ENCODE peak calls at places on chromosomes 2 and 18, in five cellular contexts. R is choroid plexus epithelial cell, B is HFFc6, S is sigmoid colon, M is WTC11. H is an unnamed sample.

GRCh38 chr2:235458839-235459273 is 35.0 kb upstream of the AGAP1 start:
- DNase-seq in R (peak; percentile 66), B (peak; percentile 2), S (no peak), M (no peak), H (peak; percentile 10)

GRCh38 chr2:86525421-86526340 is 37.6 kb downstream of the CHMP3 start:
- DNase-seq in R (no peak), B (no peak), S (no peak), M (no peak), H (no peak)

GRCh38 chr18:63999871-64000270 is 30.0 kb downstream of the SERPINB8 start:
- DNase-seq in R (no peak), B (no peak), S (no peak), M (no peak), H (no peak)

GRCh38 chr2:123098618-123099017 is 926.5 kb upstream of the CNTNAP5 start:
- DNase-seq in R (no peak), B (no peak), S (no peak), M (no peak), H (no peak)

GRCh38 chr2:84234103-84234502 is 225.0 kb downstream of the SUCLG1 start:
- DNase-seq in R (no peak), B (no peak), S (no peak), M (no peak), H (no peak)

GRCh38 chr2:223093436-223093839 is 41.4 kb downstream of the KCNE4 start:
- DNase-seq in R (peak; percentile 39), B (peak; percentile 50), S (no peak), M (peak; percentile 15), H (no peak)

GRCh38 chr2:61356261-61356957 is 114.5 kb downstream of the USP34 start:
- DNase-seq in R (peak; percentile 58), B (no peak), S (no peak), M (no peak), H (no peak)

GRCh38 chr18:36580874-36581750 is 247.7 kb downstream of the TPGS2 start:
- DNase-seq in R (peak; percentile 30), B (peak; percentile 80), S (no peak), M (no peak), H (no peak)

GRCh38 chr2:126825306-126825705 is 73.4 kb upstream of the TEX51 start:
- DNase-seq in R (no peak), B (no peak), S (peak; percentile 8), M (no peak), H (no peak)
- TF ChIP-seq CTCF in R (no peak), B (no peak), S (no peak), M (no peak), H (no peak)

GRCh38 chr2:67215636-67216035 is 181.5 kb upstream of the ETAA1 start:
- DNase-seq in R (no peak), B (no peak), S (peak; percentile 66), M (no peak), H (no peak)
- TF ChIP-seq CTCF in R (no peak), B (no peak), S (no peak), M (no peak), H (no peak)

GRCh38 chr2:95392730-95393455 is 9.6 kb upstream of the FAHD2A start:
- DNase-seq in R (no peak), B (no peak), S (peak; percentile 26), M (peak; percentile 56), H (no peak)
- TF ChIP-seq CTCF in R (peak; percentile 30), B (peak; percentile 55), S (no peak), M (no peak), H (peak; percentile 38)

GRCh38 chr2:69272803-69273471 is 114.1 kb downstream of the GFPT1 start:
- DNase-seq in R (peak; percentile 90), B (no peak), S (no peak), M (no peak), H (no peak)
- TF ChIP-seq CTCF in R (peak; percentile 71), B (no peak), S (no peak), M (no peak), H (no peak)

GRCh38 chr2:231715988-231716616 is 7.8 kb downstream of the PTMA start:
- DNase-seq in R (peak; percentile 37), B (no peak), S (no peak), M (no peak), H (no peak)

GRCh38 chr2:231713738-231714638 is 5.7 kb downstream of the PTMA start:
- DNase-seq in R (peak; percentile 87), B (peak; percentile 74), S (peak; percentile 96), M (peak; percentile 90), H (peak; percentile 88)

GRCh38 chr2:231714639-231715498 is 6.5 kb downstream of the PTMA start:
- DNase-seq in R (peak; percentile 44), B (no peak), S (peak; percentile 87), M (peak; percentile 96), H (peak; percentile 81)

GRCh38 chr2:231716641-231717280 is 8.4 kb downstream of the PTMA start:
- DNase-seq in R (peak; percentile 29), B (peak; percentile 51), S (peak; percentile 53), M (no peak), H (no peak)

DNA sequence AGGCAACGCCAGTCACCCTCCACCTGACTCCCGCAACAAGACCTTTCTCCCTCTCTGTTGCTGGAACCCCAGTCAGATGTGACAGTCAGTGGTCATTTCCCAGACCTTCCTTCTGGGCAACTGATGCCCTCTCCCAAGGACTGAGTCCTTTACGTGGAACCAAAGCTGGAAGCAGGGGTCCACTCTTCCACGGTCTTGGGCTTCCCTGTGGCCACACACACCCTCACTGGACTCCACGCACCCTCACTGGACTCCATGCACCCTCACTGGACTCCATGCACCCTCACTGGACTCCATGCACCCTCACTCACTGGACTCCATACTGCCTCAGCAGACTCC is 7.1 kb downstream of the PTMA start:
- DNase-seq in R (no peak), B (no peak), S (no peak), M (no peak), H (no peak)
- TF ChIP-seq CTCF in R (no peak), B (peak; percentile 43), S (peak; percentile 2), M (no peak), H (peak; percentile 32)

DNA sequence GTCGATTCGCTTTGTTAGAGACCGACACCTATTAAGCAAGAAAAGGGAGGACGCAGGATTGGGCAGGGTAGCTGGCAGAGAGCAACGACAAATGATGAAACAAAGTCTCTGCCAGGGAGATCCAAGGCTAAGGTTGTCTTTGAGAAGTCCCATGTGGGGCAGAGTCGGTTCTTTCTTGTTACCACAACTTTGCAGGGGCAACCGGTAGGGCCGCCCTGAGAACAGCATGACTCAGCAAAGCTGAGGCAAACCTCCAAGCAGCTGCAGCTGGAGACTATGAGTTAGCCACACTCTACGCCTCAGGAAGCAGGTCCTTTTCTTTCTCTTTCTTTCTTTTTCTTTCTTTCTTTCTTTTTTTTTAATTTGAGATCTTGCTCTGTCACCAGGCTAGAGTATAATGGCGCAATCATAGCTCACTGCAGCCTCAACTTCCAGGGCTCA is 452.3 kb upstream of the ID2 start:
- DNase-seq in R (peak; percentile 68), B (peak; percentile 10), S (peak; percentile 88), M (peak; percentile 25), H (no peak)
- TF ChIP-seq CTCF in R (peak; percentile 9), B (no peak), S (peak; percentile 10), M (no peak), H (no peak)

GRCh38 chr2:238341536-238341935 is 21.2 kb downstream of the TRAF3IP1 start:
- DNase-seq in R (no peak), B (no peak), S (no peak), M (no peak), H (no peak)

GRCh38 chr2:238345286-238345968 is 25.1 kb downstream of the TRAF3IP1 start:
- DNase-seq in R (no peak), B (no peak), S (no peak), M (no peak), H (no peak)

GRCh38 chr2:238346539-238346938 is 26.2 kb downstream of the TRAF3IP1 start:
- DNase-seq in R (no peak), B (no peak), S (no peak), M (no peak), H (no peak)

GRCh38 chr2:238344517-238344916 is 24.2 kb downstream of the TRAF3IP1 start:
- DNase-seq in R (no peak), B (no peak), S (no peak), M (no peak), H (no peak)

DNA sequence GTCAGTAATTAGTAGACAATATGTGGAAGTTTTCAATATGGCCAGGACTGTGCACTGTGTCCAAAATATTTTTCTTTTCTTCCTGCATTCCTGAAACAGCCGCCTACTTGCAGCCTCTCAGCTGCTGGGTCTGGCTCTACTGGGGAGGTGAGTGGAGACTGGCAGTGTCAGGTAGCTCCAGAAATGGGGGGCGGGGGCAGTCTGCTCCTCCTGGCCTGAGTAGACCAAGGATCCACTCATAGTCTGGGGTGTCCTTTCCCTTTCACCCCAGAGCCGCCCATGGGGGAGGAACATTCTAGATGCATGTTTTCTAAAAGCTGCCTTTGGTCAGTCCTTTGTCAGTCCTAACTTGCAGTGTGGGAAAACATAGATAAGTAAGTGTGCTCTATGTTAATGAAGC is 23.7 kb downstream of the TRAF3IP1 start:
- DNase-seq in R (peak; percentile 18), B (no peak), S (no peak), M (no peak), H (no peak)
- TF ChIP-seq CTCF in R (no peak), B (no peak), S (no peak), M (no peak), H (no peak)

GRCh38 chr2:36357506-36358316 is 2.1 kb downstream of the CRIM1 start:
- DNase-seq in R (peak; percentile 91), B (peak; percentile 76), S (peak; percentile 83), M (peak; percentile 55), H (peak; percentile 45)
- TF ChIP-seq CTCF in R (peak; percentile 74), B (peak; percentile 74), S (no peak), M (no peak), H (peak; percentile 21)

GRCh38 chr2:28338046-28338753 is 54.5 kb upstream of the FOSL2 start:
- DNase-seq in R (peak; percentile 94), B (peak; percentile 81), S (peak; percentile 94), M (no peak), H (no peak)
- TF ChIP-seq CTCF in R (no peak), B (no peak), S (no peak), M (no peak), H (no peak)

GRCh38 chr18:49859006-49859359 is 45.6 kb upstream of the ACAA2 start:
- DNase-seq in R (no peak), B (no peak), S (no peak), M (no peak), H (no peak)
- TF ChIP-seq CTCF in R (no peak), B (peak; percentile 5), S (no peak), M (no peak), H (peak; percentile 66)

H was measured in endothelial cell.